ENCODE peak calls at places on chromosomes 11 and 22, in four cellular contexts. D is fibroblast of mammary gland, Y is HFFc6, R is A549. L is an unnamed sample.

GRCh38 chr11:33266418-33267215 is 9.4 kb downstream of the HIPK3 start:
- DNase-seq in D (peak), R (peak), Y (peak), L (no peak)

GRCh38 chr11:83092488-83093384 is 21.0 kb upstream of the RAB30 start:
- DNase-seq in D (no peak), R (peak), Y (no peak), L (no peak)

GRCh38 chr11:35750981-35751663 is 88.5 kb downstream of the TRIM44 start:
- DNase-seq in R (no peak), Y (no peak), D (no peak), L (no peak)

GRCh38 chr11:76156971-76157427 is 49.3 kb downstream of the WNT11 start:
- DNase-seq in D (no peak), R (no peak), Y (no peak), L (no peak)

GRCh38 chr11:116831790-116832349 is 2.2 kb downstream of the APOC3 start:
- DNase-seq in Y (no peak), D (no peak), R (no peak), L (no peak)

GRCh38 chr11:6618117-6619020 is 853 bp downstream of the TPP1 start:
- DNase-seq in Y (peak), D (peak), R (no peak), L (peak)

GRCh38 chr11:69213964-69214363 is 58.2 kb downstream of the SMIM38 start:
- DNase-seq in R (no peak), D (no peak), Y (no peak), L (no peak)

GRCh38 chr11:114762437-114762836 is 84.1 kb downstream of the NXPE2 start:
- DNase-seq in D (peak), R (peak), Y (peak), L (peak)

GRCh38 chr22:17706451-17706900 is 67.8 kb downstream of the BID start:
- DNase-seq in Y (peak), R (peak), D (peak), L (peak)

GRCh38 chr22:27372969-27373670 is 428.4 kb downstream of the MN1 start:
- DNase-seq in R (no peak), D (no peak), Y (no peak), L (no peak)

GRCh38 chr11:108669711-108670110 is 4.8 kb downstream of the DDX10 start:
- DNase-seq in D (peak), R (no peak), Y (no peak), L (no peak)

GRCh38 chr11:121508449-121508848 is 55.7 kb upstream of the SORL1-AS1 start:
- DNase-seq in D (no peak), R (no peak), Y (no peak), L (no peak)

GRCh38 chr22:27991586-27992293 is 72.7 kb upstream of the PITPNB start:
- DNase-seq in Y (no peak), D (no peak), R (no peak), L (no peak)

GRCh38 chr22:41780714-41781507 is 19.6 kb upstream of the CCDC134 start:
- DNase-seq in D (peak), Y (no peak), R (no peak), L (peak)

GRCh38 chr11:11505190-11505589 is 116.6 kb downstream of the GALNT18 start:
- DNase-seq in Y (peak), D (no peak), R (no peak), L (no peak)

GRCh38 chr11:358129-358805 is 11.0 kb upstream of the B4GALNT4 start:
- DNase-seq in Y (no peak), D (no peak), R (no peak), L (no peak)

GRCh38 chr11:78753297-78753696 is 178.6 kb upstream of the NARS2 start:
- DNase-seq in Y (no peak), D (no peak), R (no peak), L (no peak)

GRCh38 chr11:67492801-67493547 is 10.1 kb downstream of the AIP start:
- DNase-seq in R (no peak), D (no peak), Y (no peak), L (no peak)

GRCh38 chr11:124837491-124837856 is 27.8 kb upstream of the ROBO3 start:
- DNase-seq in D (peak), Y (peak), R (peak), L (peak)

GRCh38 chr11:35781342-35782171 is 119.0 kb downstream of the TRIM44 start:
- DNase-seq in D (peak), Y (peak), R (peak), L (peak)

GRCh38 chr11:8090756-8091155 is 9.7 kb downstream of the TUB start:
- DNase-seq in Y (no peak), D (peak), R (peak), L (peak)

GRCh38 chr11:46326813-46327416 is 20.3 kb upstream of the DGKZ start:
- DNase-seq in Y (no peak), R (no peak), D (no peak), L (no peak)

GRCh38 chr11:102361100-102362021 is 14.3 kb downstream of the BIRC2 start:
- DNase-seq in Y (no peak), D (peak), R (no peak), L (peak)

GRCh38 chr11:98365185-98365584 is 655.6 kb upstream of the CNTN5 start:
- DNase-seq in D (peak), R (no peak), Y (no peak), L (no peak)